ENCODE peak calls at places on chromosome 2, in six cellular contexts. F, Q, Y, N, S and T are unnamed samples.

GRCh38 chr2:65421432-65421748 is 11.0 kb downstream of the SPRED2 start:
- DNase-seq in F (no peak), Q (no peak), Y (no peak), N (no peak), S (no peak), T (no peak)

GRCh38 chr2:145091011-145091744 is 571.3 kb upstream of the ZEB2 start:
- DNase-seq in F (no peak), Q (no peak), Y (peak; percentile 69), N (no peak), S (peak; percentile 66), T (no peak)

GRCh38 chr2:238425505-238425978 is 1.2 kb upstream of the ASB1 start:
- DNase-seq in F (no peak), Q (no peak), Y (no peak), N (no peak), S (no peak), T (no peak)

GRCh38 chr2:113324684-113325160 is 46.0 kb upstream of the PAX8 start:
- DNase-seq in F (peak; percentile 48), Q (peak; percentile 23), Y (no peak), N (peak; percentile 92), S (peak; percentile 80), T (peak; percentile 55)

GRCh38 chr2:14544247-14544646 is 88.3 kb upstream of the LRATD1 start:
- DNase-seq in F (no peak), Q (no peak), Y (no peak), N (no peak), S (no peak), T (no peak)

GRCh38 chr2:120564213-120565094 is 171.2 kb upstream of the GLI2 start:
- DNase-seq in F (no peak), Q (no peak), Y (no peak), N (peak; percentile 28), S (no peak), T (no peak)

GRCh38 chr2:55961318-55961911 is 37.8 kb upstream of the EFEMP1 start:
- DNase-seq in F (no peak), Q (no peak), Y (peak; percentile 30), N (peak; percentile 38), S (peak; percentile 62), T (no peak)

GRCh38 chr2:203077458-203077857 is 62.8 kb downstream of the NBEAL1 start:
- DNase-seq in F (no peak), Q (no peak), Y (no peak), N (peak; percentile 48), S (peak; percentile 8), T (no peak)

GRCh38 chr2:205403244-205403845 is 279.0 kb upstream of the NRP2 start:
- DNase-seq in F (no peak), Q (no peak), Y (peak; percentile 35), N (no peak), S (peak; percentile 34), T (no peak)

GRCh38 chr2:13114391-13114790 is 397.7 kb downstream of the TRIB2 start:
- DNase-seq in F (no peak), Q (no peak), Y (no peak), N (no peak), S (no peak), T (peak; percentile 29)

GRCh38 chr2:224520064-224520463 is 65.1 kb downstream of the CUL3 start:
- DNase-seq in F (no peak), Q (peak; percentile 36), Y (peak; percentile 25), N (no peak), S (peak; percentile 76), T (no peak)

GRCh38 chr2:83561592-83561991 is 897.5 kb downstream of the SUCLG1 start:
- DNase-seq in F (no peak), Q (no peak), Y (no peak), N (no peak), S (no peak), T (no peak)

GRCh38 chr2:138183700-138184099 is 219.4 kb downstream of the HNMT start:
- DNase-seq in F (no peak), Q (no peak), Y (no peak), N (no peak), S (no peak), T (no peak)

GRCh38 chr2:7888876-7889275 is 793.0 kb upstream of the ID2 start:
- DNase-seq in F (no peak), Q (no peak), Y (no peak), N (no peak), S (no peak), T (no peak)